ENCODE peak calls at places on chromosomes 13 and 19, in nine cellular contexts. One of them, this sample, is unnamed.

GRCh38 chr19:6069268-6069771 is 41.0 kb downstream of the RFX2 start:
- DNase-seq in NCI-H1417: no peak
- DNase-seq in iris pigment epithelial cell: no peak
- DNase-seq in stimulated activated CD8-positive, alpha-beta memory T cell treated with anti-CD3 and anti-CD28 coated beads, Interleukin-4, amount 100 ng/mL, for 24 hours: no peak
- DNase-seq in T-helper 1 cell: no peak
- DNase-seq in GOT3: no peak
- DNase-seq in T1000: no peak
- DNase-seq in omental fat pad: no peak
- DNase-seq in germinal center: no peak
- DNase-seq in this sample: no peak

GRCh38 chr13:110875243-110875642 is 39.6 kb downstream of the ANKRD10 start:
- DNase-seq in stimulated activated CD8-positive, alpha-beta memory T cell treated with anti-CD3 and anti-CD28 coated beads, Interleukin-4, amount 100 ng/mL, for 24 hours: no peak
- DNase-seq in germinal center: no peak
- DNase-seq in NCI-H1417: no peak
- DNase-seq in GOT3: no peak
- DNase-seq in iris pigment epithelial cell: no peak
- DNase-seq in T-helper 1 cell: no peak
- DNase-seq in omental fat pad: no peak
- DNase-seq in T1000: no peak
- DNase-seq in this sample: no peak

GRCh38 chr13:80742027-80742426 is 401.1 kb upstream of the SPRY2 start:
- DNase-seq in germinal center: no peak
- DNase-seq in GOT3: no peak
- DNase-seq in T1000: no peak
- DNase-seq in T-helper 1 cell: no peak
- DNase-seq in NCI-H1417: no peak
- DNase-seq in stimulated activated CD8-positive, alpha-beta memory T cell treated with anti-CD3 and anti-CD28 coated beads, Interleukin-4, amount 100 ng/mL, for 24 hours: no peak
- DNase-seq in omental fat pad: no peak
- DNase-seq in iris pigment epithelial cell: peak
- DNase-seq in this sample: no peak

GRCh38 chr19:47756627-47756929 is 11.2 kb downstream of the NOP53 start:
- DNase-seq in omental fat pad: no peak
- DNase-seq in T1000: no peak
- DNase-seq in stimulated activated CD8-positive, alpha-beta memory T cell treated with anti-CD3 and anti-CD28 coated beads, Interleukin-4, amount 100 ng/mL, for 24 hours: no peak
- DNase-seq in GOT3: no peak
- DNase-seq in NCI-H1417: no peak
- DNase-seq in iris pigment epithelial cell: no peak
- DNase-seq in T-helper 1 cell: no peak
- DNase-seq in germinal center: no peak
- DNase-seq in this sample: no peak

GRCh38 chr13:50691682-50692263 is 151.7 kb downstream of the DLEU7 start:
- DNase-seq in T1000: no peak
- DNase-seq in stimulated activated CD8-positive, alpha-beta memory T cell treated with anti-CD3 and anti-CD28 coated beads, Interleukin-4, amount 100 ng/mL, for 24 hours: no peak
- DNase-seq in T-helper 1 cell: no peak
- DNase-seq in GOT3: no peak
- DNase-seq in NCI-H1417: no peak
- DNase-seq in omental fat pad: no peak
- DNase-seq in germinal center: no peak
- DNase-seq in iris pigment epithelial cell: no peak
- DNase-seq in this sample: no peak

GRCh38 chr13:106530209-106530906 is 5.1 kb downstream of the EFNB2 start:
- DNase-seq in T-helper 1 cell: no peak
- DNase-seq in GOT3: no peak
- DNase-seq in iris pigment epithelial cell: no peak
- DNase-seq in stimulated activated CD8-positive, alpha-beta memory T cell treated with anti-CD3 and anti-CD28 coated beads, Interleukin-4, amount 100 ng/mL, for 24 hours: no peak
- DNase-seq in omental fat pad: no peak
- DNase-seq in T1000: no peak
- DNase-seq in NCI-H1417: no peak
- DNase-seq in germinal center: no peak
- DNase-seq in this sample: no peak

GRCh38 chr13:100547805-100548204 is 40.8 kb downstream of the GGACT start:
- DNase-seq in T1000: no peak
- DNase-seq in omental fat pad: no peak
- DNase-seq in T-helper 1 cell: no peak
- DNase-seq in NCI-H1417: no peak
- DNase-seq in iris pigment epithelial cell: no peak
- DNase-seq in stimulated activated CD8-positive, alpha-beta memory T cell treated with anti-CD3 and anti-CD28 coated beads, Interleukin-4, amount 100 ng/mL, for 24 hours: no peak
- DNase-seq in GOT3: no peak
- DNase-seq in germinal center: no peak
- DNase-seq in this sample: no peak

GRCh38 chr19:29680447-29680846 is 15.2 kb downstream of the PLEKHF1 start:
- DNase-seq in germinal center: peak
- DNase-seq in stimulated activated CD8-positive, alpha-beta memory T cell treated with anti-CD3 and anti-CD28 coated beads, Interleukin-4, amount 100 ng/mL, for 24 hours: peak
- DNase-seq in GOT3: no peak
- DNase-seq in iris pigment epithelial cell: no peak
- DNase-seq in NCI-H1417: no peak
- DNase-seq in T-helper 1 cell: peak
- DNase-seq in T1000: no peak
- DNase-seq in omental fat pad: no peak
- DNase-seq in this sample: no peak

GRCh38 chr19:11708457-11708856 is 30.3 kb downstream of the ZNF823 start:
- DNase-seq in germinal center: no peak
- DNase-seq in omental fat pad: no peak
- DNase-seq in T1000: no peak
- DNase-seq in GOT3: no peak
- DNase-seq in iris pigment epithelial cell: no peak
- DNase-seq in stimulated activated CD8-positive, alpha-beta memory T cell treated with anti-CD3 and anti-CD28 coated beads, Interleukin-4, amount 100 ng/mL, for 24 hours: no peak
- DNase-seq in T-helper 1 cell: no peak
- DNase-seq in NCI-H1417: no peak
- DNase-seq in this sample: no peak